ENCODE peak calls at places on chromosomes 3 and 15, in four cellular contexts. One of them, this sample, is unnamed.

GRCh38 chr3:151265866-151266265 is 12.5 kb downstream of the P2RY14 start:
- DNase-seq in H1: peak
- DNase-seq in IMR-90: no peak
- DNase-seq in neuronal stem cell: peak
- DNase-seq in this sample: peak

GRCh38 chr3:87225659-87226058 is 1.4 kb upstream of the CHMP2B start:
- DNase-seq in neuronal stem cell: no peak
- DNase-seq in H1: no peak
- DNase-seq in IMR-90: no peak
- DNase-seq in this sample: no peak

GRCh38 chr15:36499751-36500389 is 79.6 kb upstream of the CDIN1 start:
- DNase-seq in H1: no peak
- DNase-seq in IMR-90: peak
- DNase-seq in neuronal stem cell: no peak
- DNase-seq in this sample: no peak

GRCh38 chr15:41971089-41971892 is 1.1 kb downstream of the EHD4 start:
- DNase-seq in H1: no peak
- DNase-seq in neuronal stem cell: peak
- DNase-seq in IMR-90: peak
- DNase-seq in this sample: peak

GRCh38 chr15:33309602-33310276 is 1.0 kb upstream of the RYR3 start:
- DNase-seq in H1: no peak
- DNase-seq in neuronal stem cell: peak
- DNase-seq in IMR-90: no peak
- DNase-seq in this sample: no peak

GRCh38 chr15:100007609-100008008 is 274.4 kb upstream of the LYSMD4 start:
- DNase-seq in IMR-90: no peak
- DNase-seq in H1: no peak
- DNase-seq in neuronal stem cell: no peak
- DNase-seq in this sample: no peak

GRCh38 chr15:67850995-67851535 is 11.2 kb upstream of the RNU6-1 start:
- DNase-seq in IMR-90: peak
- DNase-seq in neuronal stem cell: no peak
- DNase-seq in H1: no peak
- DNase-seq in this sample: no peak

GRCh38 chr3:146169891-146170290 is 8.9 kb upstream of the PLOD2 start:
- DNase-seq in neuronal stem cell: no peak
- DNase-seq in IMR-90: no peak
- DNase-seq in H1: no peak
- DNase-seq in this sample: no peak

GRCh38 chr3:162945626-162946025 is 1449.0 kb downstream of the OTOL1 start:
- DNase-seq in H1: no peak
- DNase-seq in neuronal stem cell: no peak
- DNase-seq in IMR-90: no peak
- DNase-seq in this sample: no peak

GRCh38 chr15:76335851-76336253 is 721 bp upstream of the ISL2 start:
- DNase-seq in H1: no peak
- DNase-seq in neuronal stem cell: no peak
- DNase-seq in IMR-90: no peak
- DNase-seq in this sample: peak

GRCh38 chr3:197527569-197527968 is 28.2 kb downstream of the BDH1 start:
- DNase-seq in H1: no peak
- DNase-seq in neuronal stem cell: no peak
- DNase-seq in IMR-90: no peak
- DNase-seq in this sample: no peak

GRCh38 chr15:95325763-95326688 is 1004.5 kb upstream of the NR2F2 start:
- DNase-seq in H1: no peak
- DNase-seq in IMR-90: no peak
- DNase-seq in neuronal stem cell: no peak
- DNase-seq in this sample: peak

GRCh38 chr3:49397470-49397869 is 14.3 kb downstream of the RHOA start:
- DNase-seq in H1: no peak
- DNase-seq in neuronal stem cell: no peak
- DNase-seq in IMR-90: no peak
- DNase-seq in this sample: peak

GRCh38 chr15:91302588-91303439 is 202.8 kb downstream of the SV2B start:
- DNase-seq in H1: peak
- DNase-seq in IMR-90: peak
- DNase-seq in neuronal stem cell: peak
- DNase-seq in this sample: peak

GRCh38 chr3:153051427-153052095 is 110.5 kb upstream of the RAP2B start:
- DNase-seq in H1: no peak
- DNase-seq in neuronal stem cell: no peak
- DNase-seq in IMR-90: peak
- DNase-seq in this sample: peak

GRCh38 chr3:79885407-79885806 is 117.6 kb upstream of the ROBO1 start:
- DNase-seq in IMR-90: no peak
- DNase-seq in H1: no peak
- DNase-seq in neuronal stem cell: no peak
- DNase-seq in this sample: no peak

GRCh38 chr15:85475317-85475701 is 94.9 kb downstream of the AKAP13 start:
- DNase-seq in H1: no peak
- DNase-seq in IMR-90: no peak
- DNase-seq in neuronal stem cell: no peak
- DNase-seq in this sample: no peak

GRCh38 chr3:45318712-45319111 is 69.7 kb upstream of the LARS2 start:
- DNase-seq in H1: no peak
- DNase-seq in IMR-90: no peak
- DNase-seq in neuronal stem cell: no peak
- DNase-seq in this sample: no peak

GRCh38 chr3:180277036-180277435 is 240.3 kb upstream of the PEX5L start:
- DNase-seq in neuronal stem cell: no peak
- DNase-seq in H1: no peak
- DNase-seq in IMR-90: peak
- DNase-seq in this sample: no peak

GRCh38 chr3:186360779-186361178 is 1.3 kb downstream of the DGKG start:
- DNase-seq in neuronal stem cell: peak
- DNase-seq in H1: no peak
- DNase-seq in IMR-90: no peak
- DNase-seq in this sample: no peak

GRCh38 chr3:141236351-141236750 is 4.7 kb downstream of the PXYLP1 start:
- DNase-seq in neuronal stem cell: no peak
- DNase-seq in H1: no peak
- DNase-seq in IMR-90: no peak
- DNase-seq in this sample: no peak

GRCh38 chr15:34708422-34708821 is 46.4 kb downstream of the GJD2 start:
- DNase-seq in H1: peak
- DNase-seq in IMR-90: peak
- DNase-seq in neuronal stem cell: peak
- DNase-seq in this sample: peak

DNA sequence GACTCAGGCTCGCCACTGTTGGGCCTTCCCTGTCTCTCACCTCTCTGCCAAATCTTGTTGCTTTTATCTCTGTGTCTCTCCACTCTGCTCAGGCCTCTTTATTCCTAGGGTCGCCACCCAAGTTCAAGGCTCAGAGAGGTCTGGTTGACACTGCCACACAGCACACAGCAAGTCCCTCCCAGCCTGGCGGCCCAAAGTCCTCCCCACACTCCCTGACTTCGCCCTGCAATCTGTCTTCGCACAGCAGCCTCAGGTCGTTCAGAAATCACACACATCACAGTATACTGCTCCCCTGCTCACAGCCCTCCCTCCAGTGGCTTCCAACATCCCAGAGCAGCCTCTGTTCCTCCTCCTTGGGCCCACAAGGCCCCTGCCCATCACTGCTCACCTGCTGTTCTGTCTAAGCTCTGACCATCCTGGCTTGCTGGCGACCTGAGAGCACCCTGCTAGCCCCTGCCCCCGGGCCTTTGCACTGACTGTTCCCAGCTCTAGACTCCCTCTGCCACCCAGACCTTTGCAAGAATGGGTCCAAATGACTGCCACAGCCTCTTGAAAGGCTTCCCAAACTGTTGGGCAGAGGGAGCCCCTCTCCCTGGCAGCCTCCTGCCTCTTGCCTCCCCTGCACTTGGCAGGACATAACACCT is 48.4 kb downstream of the MGLL start:
- DNase-seq in neuronal stem cell: no peak
- DNase-seq in IMR-90: no peak
- DNase-seq in H1: no peak
- DNase-seq in this sample: no peak
- H3K14ac ChIP-seq in neuronal stem cell: no peak
- H3K14ac ChIP-seq in IMR-90: peak
- H3K14ac ChIP-seq in H1: no peak
- H3K14ac ChIP-seq in this sample: no peak

GRCh38 chr3:39191773-39192172 is 622 bp downstream of the XIRP1 start:
- DNase-seq in H1: no peak
- DNase-seq in IMR-90: no peak
- DNase-seq in neuronal stem cell: no peak
- DNase-seq in this sample: no peak

GRCh38 chr3:39189150-39189510 is 3.3 kb downstream of the XIRP1 start:
- DNase-seq in H1: no peak
- DNase-seq in neuronal stem cell: no peak
- DNase-seq in IMR-90: no peak
- DNase-seq in this sample: no peak

GRCh38 chr3:39191103-39191502 is 1.3 kb downstream of the XIRP1 start:
- DNase-seq in neuronal stem cell: no peak
- DNase-seq in H1: no peak
- DNase-seq in IMR-90: no peak
- DNase-seq in this sample: no peak

GRCh38 chr3:39189648-39190269 is 2.6 kb downstream of the XIRP1 start:
- DNase-seq in neuronal stem cell: peak
- DNase-seq in H1: no peak
- DNase-seq in IMR-90: peak
- DNase-seq in this sample: peak

DNA sequence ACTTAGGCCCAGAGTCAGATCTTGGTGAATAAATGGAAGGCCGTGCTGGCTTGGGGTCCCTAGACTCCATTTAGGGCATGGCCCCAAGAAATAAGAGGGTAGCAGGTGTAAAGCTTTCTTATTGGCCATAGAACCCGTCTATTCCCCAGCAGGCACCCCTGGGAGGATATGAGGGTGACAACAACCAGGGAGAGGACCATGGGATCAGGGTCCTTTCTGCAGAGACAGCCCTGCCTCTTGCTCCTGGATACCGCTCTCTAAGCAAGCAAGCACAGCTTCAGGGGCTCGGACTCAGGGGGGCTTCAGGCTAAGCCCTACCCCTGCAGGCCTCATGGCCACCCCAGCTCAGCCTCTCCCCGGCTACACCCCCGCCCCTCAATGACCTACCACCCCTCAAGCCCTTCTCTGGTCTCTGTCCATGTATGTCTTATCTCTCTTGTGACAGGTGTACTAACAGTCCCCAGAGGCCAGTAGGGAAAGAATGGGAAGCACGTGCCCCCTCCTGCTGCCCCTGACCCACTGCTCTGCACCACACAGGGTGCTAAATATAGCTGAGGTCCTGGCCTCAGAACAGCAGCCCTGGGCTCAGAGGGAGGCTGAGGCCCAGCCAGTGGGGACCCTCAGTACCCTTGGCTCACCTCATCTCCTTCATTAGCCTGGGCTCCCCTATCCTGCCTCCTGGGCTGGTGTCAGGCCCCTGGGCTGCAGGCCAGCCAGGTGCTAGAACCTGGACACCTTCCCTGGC is 1.9 kb downstream of the XIRP1 start:
- DNase-seq in IMR-90: no peak
- DNase-seq in neuronal stem cell: no peak
- DNase-seq in H1: no peak
- DNase-seq in this sample: no peak
- H3K14ac ChIP-seq in IMR-90: no peak
- H3K14ac ChIP-seq in neuronal stem cell: no peak
- H3K14ac ChIP-seq in H1: no peak
- H3K14ac ChIP-seq in this sample: peak

GRCh38 chr3:14508505-14508819 is 31.7 kb downstream of the GRIP2 start:
- DNase-seq in IMR-90: no peak
- DNase-seq in neuronal stem cell: no peak
- DNase-seq in H1: no peak
- DNase-seq in this sample: no peak

GRCh38 chr3:14507757-14508504 is 32.2 kb downstream of the GRIP2 start:
- DNase-seq in H1: no peak
- DNase-seq in IMR-90: no peak
- DNase-seq in neuronal stem cell: no peak
- DNase-seq in this sample: no peak

GRCh38 chr3:14509796-14510100 is 30.4 kb downstream of the GRIP2 start:
- DNase-seq in H1: no peak
- DNase-seq in neuronal stem cell: no peak
- DNase-seq in IMR-90: no peak
- DNase-seq in this sample: no peak

GRCh38 chr3:14507345-14507741 is 32.8 kb downstream of the GRIP2 start:
- DNase-seq in H1: no peak
- DNase-seq in neuronal stem cell: no peak
- DNase-seq in IMR-90: no peak
- DNase-seq in this sample: no peak

DNA sequence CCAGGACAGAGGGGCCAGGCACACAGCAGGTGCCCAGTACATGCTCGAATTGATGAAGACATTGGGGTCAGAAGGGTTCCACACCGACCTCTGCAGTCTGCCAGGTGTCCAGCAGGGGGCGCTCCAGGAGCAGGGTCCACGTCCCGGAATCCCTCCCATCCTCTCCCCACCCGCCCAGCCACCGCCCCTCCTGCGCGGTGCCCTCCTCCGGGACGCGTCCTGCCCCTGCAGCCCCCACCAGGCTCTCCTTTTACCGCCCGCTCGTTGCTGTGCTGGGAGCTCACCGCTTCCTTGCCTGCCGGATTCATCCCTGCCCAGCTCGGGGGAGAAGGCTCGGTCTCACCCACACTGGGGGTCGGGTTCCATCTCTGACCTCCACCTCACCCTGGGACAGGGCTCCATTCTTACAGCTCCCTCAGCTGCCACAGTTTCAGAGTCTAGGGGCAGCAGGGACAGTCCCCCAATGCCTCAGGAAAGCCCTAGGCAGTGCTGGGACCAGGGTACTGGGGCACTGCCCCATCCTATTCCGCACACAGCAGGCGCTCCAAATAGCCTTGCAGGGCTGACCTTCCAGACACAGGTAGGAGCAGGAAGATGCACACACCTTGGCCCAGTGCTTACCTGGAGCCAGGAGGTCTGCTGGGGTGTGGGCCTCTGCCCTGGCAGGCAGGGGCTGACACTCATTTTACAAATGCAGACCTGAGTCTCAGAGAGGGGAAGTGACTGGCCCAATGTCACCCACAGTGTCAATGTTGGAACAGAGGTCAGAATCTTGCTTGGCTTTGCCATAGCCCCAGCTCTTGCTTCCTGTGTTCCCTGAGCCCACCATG is 31.0 kb downstream of the GRIP2 start:
- DNase-seq in IMR-90: peak
- DNase-seq in H1: peak
- DNase-seq in neuronal stem cell: peak
- DNase-seq in this sample: peak
- H3K14ac ChIP-seq in IMR-90: no peak
- H3K14ac ChIP-seq in H1: no peak
- H3K14ac ChIP-seq in neuronal stem cell: peak
- H3K14ac ChIP-seq in this sample: no peak

GRCh38 chr15:25802285-25802830 is 60.8 kb downstream of the ATP10A start:
- DNase-seq in IMR-90: no peak
- DNase-seq in H1: no peak
- DNase-seq in neuronal stem cell: no peak
- DNase-seq in this sample: no peak

GRCh38 chr15:25801586-25802284 is 61.4 kb downstream of the ATP10A start:
- DNase-seq in neuronal stem cell: no peak
- DNase-seq in IMR-90: no peak
- DNase-seq in H1: no peak
- DNase-seq in this sample: no peak

GRCh38 chr15:25798207-25798931 is 64.8 kb downstream of the ATP10A start:
- DNase-seq in H1: no peak
- DNase-seq in IMR-90: peak
- DNase-seq in neuronal stem cell: no peak
- DNase-seq in this sample: no peak

GRCh38 chr15:25800761-25801515 is 62.2 kb downstream of the ATP10A start:
- DNase-seq in IMR-90: no peak
- DNase-seq in neuronal stem cell: no peak
- DNase-seq in H1: no peak
- DNase-seq in this sample: no peak

GRCh38 chr15:25799906-25800700 is 63.0 kb downstream of the ATP10A start:
- DNase-seq in IMR-90: no peak
- DNase-seq in H1: no peak
- DNase-seq in neuronal stem cell: no peak
- DNase-seq in this sample: no peak
- H3K14ac ChIP-seq in IMR-90: no peak
- H3K14ac ChIP-seq in H1: no peak
- H3K14ac ChIP-seq in neuronal stem cell: no peak
- H3K14ac ChIP-seq in this sample: no peak